ENCODE peak calls at places on chromosomes 1 and 21, in four cellular contexts. One of them, this sample, is unnamed. For H3K27me3, the result is how much of the 10 kb centered on the place peaks cover.

GRCh38 chr1:220974431-220974830 is 95.2 kb downstream of the HLX start:
- DNase-seq in sigmoid colon: no peak
- DNase-seq in RWPE2: no peak
- DNase-seq in H9: no peak
- DNase-seq in this sample: no peak

GRCh38 chr1:47785118-47785517 is 212.1 kb downstream of the TRABD2B start:
- DNase-seq in sigmoid colon: no peak
- DNase-seq in H9: no peak
- DNase-seq in RWPE2: no peak
- DNase-seq in this sample: no peak

GRCh38 chr1:181038399-181038873 is 4.7 kb downstream of the MR1 start:
- DNase-seq in H9: peak
- DNase-seq in RWPE2: no peak
- DNase-seq in sigmoid colon: peak
- DNase-seq in this sample: no peak

GRCh38 chr1:25520446-25521061 is 22.9 kb upstream of the LDLRAP1 start:
- DNase-seq in RWPE2: no peak
- DNase-seq in sigmoid colon: peak
- DNase-seq in H9: no peak
- DNase-seq in this sample: no peak

GRCh38 chr21:44510508-44511218 is 29.3 kb downstream of the KRTAP10-1 start:
- DNase-seq in RWPE2: no peak
- DNase-seq in H9: peak
- DNase-seq in sigmoid colon: no peak
- DNase-seq in this sample: no peak

GRCh38 chr1:179293340-179294327 is at the start of gene SOAT1:
- DNase-seq in H9: peak
- DNase-seq in RWPE2: peak
- DNase-seq in sigmoid colon: peak
- DNase-seq in this sample: peak

GRCh38 chr1:197313713-197314112 is 45.7 kb downstream of the CRB1 start:
- DNase-seq in sigmoid colon: no peak
- DNase-seq in RWPE2: no peak
- DNase-seq in H9: no peak
- DNase-seq in this sample: no peak

GRCh38 chr1:31872658-31873636 is 57.1 kb upstream of the SPOCD1 start:
- DNase-seq in H9: no peak
- DNase-seq in sigmoid colon: no peak
- DNase-seq in RWPE2: no peak
- DNase-seq in this sample: no peak

GRCh38 chr21:42523941-42524340 is 10.3 kb downstream of the SLC37A1 start:
- DNase-seq in RWPE2: no peak
- DNase-seq in H9: no peak
- DNase-seq in sigmoid colon: peak
- DNase-seq in this sample: no peak

GRCh38 chr1:27832762-27833161 is 2.2 kb downstream of the PPP1R8 start:
- DNase-seq in H9: no peak
- DNase-seq in RWPE2: no peak
- DNase-seq in sigmoid colon: no peak
- DNase-seq in this sample: no peak

GRCh38 chr1:112618114-112618720 is 724 bp downstream of the ST7L start:
- DNase-seq in H9: no peak
- DNase-seq in sigmoid colon: no peak
- DNase-seq in RWPE2: no peak
- DNase-seq in this sample: no peak

GRCh38 chr1:75126611-75127101 is 7.5 kb upstream of the LHX8 start:
- DNase-seq in H9: no peak
- DNase-seq in RWPE2: no peak
- DNase-seq in sigmoid colon: no peak
- DNase-seq in this sample: no peak

GRCh38 chr1:9537863-9538668 is 1.2 kb upstream of the SLC25A33 start:
- DNase-seq in H9: no peak
- DNase-seq in RWPE2: no peak
- DNase-seq in sigmoid colon: no peak
- DNase-seq in this sample: no peak

GRCh38 chr1:2533356-2533755 is 3.3 kb upstream of the HES5 start:
- DNase-seq in sigmoid colon: no peak
- DNase-seq in H9: no peak
- DNase-seq in RWPE2: no peak
- DNase-seq in this sample: no peak
- H3K27me3 ChIP-seq in sigmoid colon: under half
- H3K27me3 ChIP-seq in H9: under half
- H3K27me3 ChIP-seq in RWPE2: under half
- H3K27me3 ChIP-seq in this sample: under half

GRCh38 chr1:53400761-53401379 is 58.3 kb upstream of the DMRTB1 start:
- DNase-seq in H9: peak
- DNase-seq in RWPE2: no peak
- DNase-seq in sigmoid colon: peak
- DNase-seq in this sample: no peak
- H3K27me3 ChIP-seq in H9: under half
- H3K27me3 ChIP-seq in RWPE2: under half
- H3K27me3 ChIP-seq in sigmoid colon: under half
- H3K27me3 ChIP-seq in this sample: under half

GRCh38 chr1:204651843-204652421 is 33.6 kb downstream of the LRRN2 start:
- DNase-seq in H9: peak
- DNase-seq in RWPE2: no peak
- DNase-seq in sigmoid colon: no peak
- DNase-seq in this sample: no peak

GRCh38 chr1:204652556-204652955 is 33.0 kb downstream of the LRRN2 start:
- DNase-seq in H9: no peak
- DNase-seq in sigmoid colon: no peak
- DNase-seq in RWPE2: no peak
- DNase-seq in this sample: no peak

GRCh38 chr1:204648576-204648975 is 37.0 kb downstream of the LRRN2 start:
- DNase-seq in sigmoid colon: no peak
- DNase-seq in H9: no peak
- DNase-seq in RWPE2: no peak
- DNase-seq in this sample: no peak

GRCh38 chr1:204649756-204650155 is 35.8 kb downstream of the LRRN2 start:
- DNase-seq in H9: no peak
- DNase-seq in RWPE2: no peak
- DNase-seq in sigmoid colon: no peak
- DNase-seq in this sample: no peak

DNA sequence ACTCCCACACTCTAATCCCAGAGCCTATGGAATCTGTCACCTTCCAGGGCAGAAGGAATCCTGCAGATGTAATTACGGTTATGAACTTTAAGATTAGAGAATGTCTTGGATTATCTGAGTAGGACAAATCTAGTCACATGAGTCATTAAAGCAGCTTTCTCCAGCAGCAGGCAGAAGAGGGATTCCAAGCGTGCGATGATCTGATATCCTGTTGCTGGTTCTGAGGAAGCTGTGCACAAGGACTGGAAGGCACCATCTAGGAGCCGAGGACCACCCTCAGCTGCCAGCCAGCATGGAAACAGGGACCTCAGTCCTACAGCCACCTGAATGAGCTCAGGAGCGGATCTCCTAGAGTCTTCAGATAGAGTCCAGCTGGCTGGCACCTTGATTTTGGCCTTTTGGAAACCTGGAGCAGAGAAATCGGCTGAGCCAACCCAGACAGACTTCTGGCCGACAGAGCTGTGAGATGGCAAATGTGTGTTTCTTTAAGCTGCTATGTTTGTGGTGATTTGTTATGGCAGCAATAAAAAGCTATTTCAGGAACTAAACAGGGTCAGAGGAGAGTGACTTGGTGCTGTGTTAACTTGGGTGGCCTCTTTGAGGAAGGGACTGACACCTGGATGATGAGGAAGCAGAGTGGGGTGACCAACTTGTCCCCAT is 34.5 kb downstream of the LRRN2 start:
- DNase-seq in RWPE2: no peak
- DNase-seq in H9: no peak
- DNase-seq in sigmoid colon: no peak
- DNase-seq in this sample: no peak
- H3K27me3 ChIP-seq in RWPE2: under half
- H3K27me3 ChIP-seq in H9: under half
- H3K27me3 ChIP-seq in sigmoid colon: under half
- H3K27me3 ChIP-seq in this sample: under half

GRCh38 chr1:160781914-160782689 is 13.9 kb upstream of the LY9 start:
- DNase-seq in RWPE2: no peak
- DNase-seq in sigmoid colon: no peak
- DNase-seq in H9: no peak
- DNase-seq in this sample: no peak
- H3K27me3 ChIP-seq in RWPE2: under half
- H3K27me3 ChIP-seq in sigmoid colon: under half
- H3K27me3 ChIP-seq in H9: under half
- H3K27me3 ChIP-seq in this sample: under half

GRCh38 chr1:2633936-2634491 is 1.2 kb upstream of the MMEL1 start:
- DNase-seq in sigmoid colon: no peak
- DNase-seq in H9: no peak
- DNase-seq in RWPE2: peak
- DNase-seq in this sample: no peak
- H3K27me3 ChIP-seq in sigmoid colon: under half
- H3K27me3 ChIP-seq in H9: under half
- H3K27me3 ChIP-seq in RWPE2: under half
- H3K27me3 ChIP-seq in this sample: under half

GRCh38 chr1:12063141-12064072 is at the start of gene TNFRSF8:
- DNase-seq in H9: peak
- DNase-seq in sigmoid colon: no peak
- DNase-seq in RWPE2: no peak
- DNase-seq in this sample: no peak

GRCh38 chr1:12069616-12070244 is 6.6 kb downstream of the TNFRSF8 start:
- DNase-seq in sigmoid colon: no peak
- DNase-seq in RWPE2: no peak
- DNase-seq in H9: no peak
- DNase-seq in this sample: no peak

GRCh38 chr1:12067900-12068821 is 5.1 kb downstream of the TNFRSF8 start:
- DNase-seq in RWPE2: no peak
- DNase-seq in sigmoid colon: no peak
- DNase-seq in H9: peak
- DNase-seq in this sample: no peak

GRCh38 chr1:12064073-12064969 is 1.2 kb downstream of the TNFRSF8 start:
- DNase-seq in H9: no peak
- DNase-seq in RWPE2: no peak
- DNase-seq in sigmoid colon: no peak
- DNase-seq in this sample: no peak

GRCh38 chr1:12065872-12066271 is 2.8 kb downstream of the TNFRSF8 start:
- DNase-seq in sigmoid colon: no peak
- DNase-seq in H9: no peak
- DNase-seq in RWPE2: no peak
- DNase-seq in this sample: no peak
- H3K27me3 ChIP-seq in sigmoid colon: under half
- H3K27me3 ChIP-seq in H9: under half
- H3K27me3 ChIP-seq in RWPE2: under half
- H3K27me3 ChIP-seq in this sample: under half

DNA sequence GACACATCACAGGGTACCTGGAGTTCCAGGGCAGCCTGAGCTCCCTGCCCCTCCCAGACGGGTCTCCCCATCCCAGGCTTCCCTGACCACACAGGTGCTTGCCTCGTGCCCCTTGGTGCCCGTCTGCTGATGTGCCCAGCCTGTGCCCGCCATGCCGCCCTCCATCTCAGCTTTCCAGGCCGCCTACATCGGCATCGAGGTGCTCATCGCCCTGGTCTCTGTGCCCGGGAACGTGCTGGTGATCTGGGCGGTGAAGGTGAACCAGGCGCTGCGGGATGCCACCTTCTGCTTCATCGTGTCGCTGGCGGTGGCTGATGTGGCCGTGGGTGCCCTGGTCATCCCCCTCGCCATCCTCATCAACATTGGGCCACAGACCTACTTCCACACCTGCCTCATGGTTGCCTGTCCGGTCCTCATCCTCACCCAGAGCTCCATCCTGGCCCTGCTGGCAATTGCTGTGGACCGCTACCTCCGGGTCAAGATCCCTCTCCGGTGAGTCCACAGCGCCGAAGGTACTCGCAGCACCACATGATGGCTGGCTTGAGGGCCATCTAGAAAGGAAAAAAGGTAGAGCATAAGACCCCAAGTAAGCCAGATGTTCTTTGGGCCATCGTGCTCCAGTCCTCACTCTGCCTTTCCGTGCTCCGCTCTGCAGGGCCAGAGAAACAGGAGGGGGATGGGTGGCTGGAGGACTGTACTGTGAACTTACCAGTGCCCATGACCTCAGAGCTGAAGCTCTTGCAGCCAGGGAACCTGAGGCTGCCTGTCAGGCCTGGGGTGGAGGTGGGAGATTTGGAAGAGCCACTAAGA is 1.4 kb downstream of the ADORA1 start:
- DNase-seq in H9: peak
- DNase-seq in sigmoid colon: no peak
- DNase-seq in RWPE2: no peak
- DNase-seq in this sample: no peak
- H3K27me3 ChIP-seq in H9: under half
- H3K27me3 ChIP-seq in sigmoid colon: under half
- H3K27me3 ChIP-seq in RWPE2: under half
- H3K27me3 ChIP-seq in this sample: under half

GRCh38 chr1:59667020-59667419 is 147.7 kb upstream of the HOOK1 start:
- DNase-seq in RWPE2: no peak
- DNase-seq in sigmoid colon: no peak
- DNase-seq in H9: no peak
- DNase-seq in this sample: no peak
- H3K27me3 ChIP-seq in RWPE2: under half
- H3K27me3 ChIP-seq in sigmoid colon: under half
- H3K27me3 ChIP-seq in H9: under half
- H3K27me3 ChIP-seq in this sample: under half